ENCODE peak calls at places on chromosomes 3 and 15, in seven cellular contexts. One of them, this sample, is unnamed.

GRCh38 chr3:47860206-47860605 is 57.3 kb downstream of the DHX30 start:
- DNase-seq in esophagus squamous epithelium: no peak
- DNase-seq in HFFc6: no peak
- DNase-seq in hypothalamus: no peak
- DNase-seq in epithelial cell of prostate: no peak
- DNase-seq in NCI-H2107: no peak
- DNase-seq in NCI-H446 treated with DMSO at 0.1 percent for 48 hours: no peak
- DNase-seq in this sample: no peak

GRCh38 chr3:186583820-186584219 is 13.3 kb downstream of the DNAJB11 start:
- DNase-seq in esophagus squamous epithelium: no peak
- DNase-seq in HFFc6: no peak
- DNase-seq in hypothalamus: no peak
- DNase-seq in epithelial cell of prostate: no peak
- DNase-seq in NCI-H2107: no peak
- DNase-seq in NCI-H446 treated with DMSO at 0.1 percent for 48 hours: no peak
- DNase-seq in this sample: no peak

GRCh38 chr15:39969871-39970270 is 36.0 kb downstream of the EIF2AK4 start:
- DNase-seq in esophagus squamous epithelium: no peak
- DNase-seq in HFFc6: peak
- DNase-seq in hypothalamus: no peak
- DNase-seq in epithelial cell of prostate: peak
- DNase-seq in NCI-H2107: no peak
- DNase-seq in NCI-H446 treated with DMSO at 0.1 percent for 48 hours: no peak
- DNase-seq in this sample: no peak

GRCh38 chr3:190205739-190206138 is 85.0 kb upstream of the P3H2 start:
- DNase-seq in esophagus squamous epithelium: no peak
- DNase-seq in HFFc6: peak
- DNase-seq in hypothalamus: no peak
- DNase-seq in epithelial cell of prostate: peak
- DNase-seq in NCI-H2107: no peak
- DNase-seq in NCI-H446 treated with DMSO at 0.1 percent for 48 hours: no peak
- DNase-seq in this sample: no peak

GRCh38 chr3:17557749-17558463 is 184.5 kb downstream of the TBC1D5 start:
- DNase-seq in esophagus squamous epithelium: no peak
- DNase-seq in HFFc6: no peak
- DNase-seq in hypothalamus: no peak
- DNase-seq in epithelial cell of prostate: no peak
- DNase-seq in NCI-H2107: no peak
- DNase-seq in NCI-H446 treated with DMSO at 0.1 percent for 48 hours: no peak
- DNase-seq in this sample: no peak

GRCh38 chr3:6860911-6861330 is at the start of gene GRM7:
- DNase-seq in esophagus squamous epithelium: no peak
- DNase-seq in HFFc6: no peak
- DNase-seq in hypothalamus: no peak
- DNase-seq in epithelial cell of prostate: no peak
- DNase-seq in NCI-H2107: no peak
- DNase-seq in NCI-H446 treated with DMSO at 0.1 percent for 48 hours: no peak
- DNase-seq in this sample: peak

GRCh38 chr3:69494091-69494659 is 108.3 kb upstream of the FRMD4B start:
- DNase-seq in esophagus squamous epithelium: no peak
- DNase-seq in HFFc6: no peak
- DNase-seq in hypothalamus: no peak
- DNase-seq in epithelial cell of prostate: no peak
- DNase-seq in NCI-H2107: no peak
- DNase-seq in NCI-H446 treated with DMSO at 0.1 percent for 48 hours: no peak
- DNase-seq in this sample: no peak

GRCh38 chr15:31254431-31255175 is 72.0 kb upstream of the KLF13 start:
- DNase-seq in esophagus squamous epithelium: no peak
- DNase-seq in HFFc6: peak
- DNase-seq in hypothalamus: no peak
- DNase-seq in epithelial cell of prostate: no peak
- DNase-seq in NCI-H2107: no peak
- DNase-seq in NCI-H446 treated with DMSO at 0.1 percent for 48 hours: no peak
- DNase-seq in this sample: no peak

GRCh38 chr3:4413467-4413866 is 53.6 kb downstream of the SUMF1 start:
- DNase-seq in esophagus squamous epithelium: no peak
- DNase-seq in HFFc6: peak
- DNase-seq in hypothalamus: no peak
- DNase-seq in epithelial cell of prostate: no peak
- DNase-seq in NCI-H2107: no peak
- DNase-seq in NCI-H446 treated with DMSO at 0.1 percent for 48 hours: no peak
- DNase-seq in this sample: no peak

GRCh38 chr15:91196768-91197167 is 96.7 kb downstream of the SV2B start:
- DNase-seq in esophagus squamous epithelium: no peak
- DNase-seq in HFFc6: no peak
- DNase-seq in hypothalamus: no peak
- DNase-seq in epithelial cell of prostate: no peak
- DNase-seq in NCI-H2107: no peak
- DNase-seq in NCI-H446 treated with DMSO at 0.1 percent for 48 hours: no peak
- DNase-seq in this sample: no peak

GRCh38 chr15:90011705-90012104 is 10.6 kb downstream of the ZNF710 start:
- DNase-seq in esophagus squamous epithelium: no peak
- DNase-seq in HFFc6: no peak
- DNase-seq in hypothalamus: no peak
- DNase-seq in epithelial cell of prostate: no peak
- DNase-seq in NCI-H2107: no peak
- DNase-seq in NCI-H446 treated with DMSO at 0.1 percent for 48 hours: no peak
- DNase-seq in this sample: no peak

GRCh38 chr15:65110676-65111292 is 4.2 kb downstream of the UBAP1L start:
- DNase-seq in esophagus squamous epithelium: no peak
- DNase-seq in HFFc6: peak
- DNase-seq in hypothalamus: no peak
- DNase-seq in epithelial cell of prostate: no peak
- DNase-seq in NCI-H2107: no peak
- DNase-seq in NCI-H446 treated with DMSO at 0.1 percent for 48 hours: no peak
- DNase-seq in this sample: no peak

GRCh38 chr15:67067161-67067853 is 1.9 kb downstream of the SMAD3 start:
- DNase-seq in esophagus squamous epithelium: no peak
- DNase-seq in HFFc6: no peak
- DNase-seq in hypothalamus: no peak
- DNase-seq in epithelial cell of prostate: no peak
- DNase-seq in NCI-H2107: no peak
- DNase-seq in NCI-H446 treated with DMSO at 0.1 percent for 48 hours: no peak
- DNase-seq in this sample: no peak

GRCh38 chr3:19972056-19972455 is 25.2 kb downstream of the RAB5A start:
- DNase-seq in esophagus squamous epithelium: no peak
- DNase-seq in HFFc6: peak
- DNase-seq in hypothalamus: no peak
- DNase-seq in epithelial cell of prostate: no peak
- DNase-seq in NCI-H2107: no peak
- DNase-seq in NCI-H446 treated with DMSO at 0.1 percent for 48 hours: no peak
- DNase-seq in this sample: no peak

GRCh38 chr3:195178124-195178910 is 92.6 kb downstream of the XXYLT1 start:
- DNase-seq in esophagus squamous epithelium: no peak
- DNase-seq in HFFc6: no peak
- DNase-seq in hypothalamus: no peak
- DNase-seq in epithelial cell of prostate: no peak
- DNase-seq in NCI-H2107: peak
- DNase-seq in NCI-H446 treated with DMSO at 0.1 percent for 48 hours: no peak
- DNase-seq in this sample: no peak

GRCh38 chr3:39479701-39480414 is 12.4 kb downstream of the MOBP start:
- DNase-seq in esophagus squamous epithelium: no peak
- DNase-seq in HFFc6: no peak
- DNase-seq in hypothalamus: no peak
- DNase-seq in epithelial cell of prostate: no peak
- DNase-seq in NCI-H2107: no peak
- DNase-seq in NCI-H446 treated with DMSO at 0.1 percent for 48 hours: no peak
- DNase-seq in this sample: no peak

GRCh38 chr3:11878837-11879236 is 32.2 kb upstream of the TAMM41 start:
- DNase-seq in esophagus squamous epithelium: no peak
- DNase-seq in HFFc6: no peak
- DNase-seq in hypothalamus: no peak
- DNase-seq in epithelial cell of prostate: no peak
- DNase-seq in NCI-H2107: no peak
- DNase-seq in NCI-H446 treated with DMSO at 0.1 percent for 48 hours: no peak
- DNase-seq in this sample: no peak

GRCh38 chr3:186705882-186706780 is 11.0 kb upstream of the KNG1 start:
- DNase-seq in esophagus squamous epithelium: no peak
- DNase-seq in HFFc6: no peak
- DNase-seq in hypothalamus: no peak
- DNase-seq in epithelial cell of prostate: no peak
- DNase-seq in NCI-H2107: no peak
- DNase-seq in NCI-H446 treated with DMSO at 0.1 percent for 48 hours: no peak
- DNase-seq in this sample: no peak

GRCh38 chr3:54967586-54968244 is 39.9 kb upstream of the LRTM1 start:
- DNase-seq in esophagus squamous epithelium: no peak
- DNase-seq in HFFc6: peak
- DNase-seq in hypothalamus: no peak
- DNase-seq in epithelial cell of prostate: no peak
- DNase-seq in NCI-H2107: no peak
- DNase-seq in NCI-H446 treated with DMSO at 0.1 percent for 48 hours: no peak
- DNase-seq in this sample: no peak

GRCh38 chr3:182793663-182794454 is 555 bp downstream of the ATP11B start:
- DNase-seq in esophagus squamous epithelium: peak
- DNase-seq in HFFc6: peak
- DNase-seq in hypothalamus: no peak
- DNase-seq in epithelial cell of prostate: no peak
- DNase-seq in NCI-H2107: peak
- DNase-seq in NCI-H446 treated with DMSO at 0.1 percent for 48 hours: no peak
- DNase-seq in this sample: peak

GRCh38 chr15:100928632-100929280 is 9.6 kb downstream of the LRRK1 start:
- DNase-seq in esophagus squamous epithelium: no peak
- DNase-seq in HFFc6: no peak
- DNase-seq in hypothalamus: no peak
- DNase-seq in epithelial cell of prostate: no peak
- DNase-seq in NCI-H2107: no peak
- DNase-seq in NCI-H446 treated with DMSO at 0.1 percent for 48 hours: no peak
- DNase-seq in this sample: no peak

GRCh38 chr3:150170843-150171513 is 200.3 kb upstream of the PFN2 start:
- DNase-seq in esophagus squamous epithelium: no peak
- DNase-seq in HFFc6: no peak
- DNase-seq in hypothalamus: peak
- DNase-seq in epithelial cell of prostate: no peak
- DNase-seq in NCI-H2107: no peak
- DNase-seq in NCI-H446 treated with DMSO at 0.1 percent for 48 hours: peak
- DNase-seq in this sample: no peak

GRCh38 chr3:139455855-139456254 is 20.5 kb downstream of the RBP2 start:
- DNase-seq in esophagus squamous epithelium: no peak
- DNase-seq in HFFc6: no peak
- DNase-seq in hypothalamus: no peak
- DNase-seq in epithelial cell of prostate: no peak
- DNase-seq in NCI-H2107: no peak
- DNase-seq in NCI-H446 treated with DMSO at 0.1 percent for 48 hours: peak
- DNase-seq in this sample: no peak

GRCh38 chr3:181727122-181728036 is 15.7 kb downstream of the SOX2 start:
- DNase-seq in esophagus squamous epithelium: no peak
- DNase-seq in HFFc6: no peak
- DNase-seq in hypothalamus: no peak
- DNase-seq in epithelial cell of prostate: no peak
- DNase-seq in NCI-H2107: no peak
- DNase-seq in NCI-H446 treated with DMSO at 0.1 percent for 48 hours: no peak
- DNase-seq in this sample: no peak